ENCODE peak calls at places on chromosomes 5 and 9, in seven cellular contexts. One of them, this sample, is unnamed.

GRCh38 chr9:135223831-135224230 is 136.4 kb downstream of the OLFM1 start:
- DNase-seq in activated T-cell treated with anti-CD3 and anti-CD28 coated beads for 1 hour: no peak
- DNase-seq in NCI-H187: no peak
- DNase-seq in NCI-H1092 treated with DMSO at 0.1 percent for 48 hours: no peak
- DNase-seq in fibroblast of the aortic adventitia: no peak
- DNase-seq in neural progenitor cell: no peak
- DNase-seq in astrocyte of the spinal cord: no peak
- DNase-seq in this sample: no peak

GRCh38 chr5:17951392-17952169 is 317.3 kb downstream of the TAF11L14 start:
- DNase-seq in activated T-cell treated with anti-CD3 and anti-CD28 coated beads for 1 hour: no peak
- DNase-seq in NCI-H187: no peak
- DNase-seq in NCI-H1092 treated with DMSO at 0.1 percent for 48 hours: no peak
- DNase-seq in fibroblast of the aortic adventitia: no peak
- DNase-seq in neural progenitor cell: peak
- DNase-seq in astrocyte of the spinal cord: no peak
- DNase-seq in this sample: no peak

GRCh38 chr5:107806705-107807104 is 136.0 kb upstream of the EFNA5 start:
- DNase-seq in activated T-cell treated with anti-CD3 and anti-CD28 coated beads for 1 hour: no peak
- DNase-seq in NCI-H187: no peak
- DNase-seq in NCI-H1092 treated with DMSO at 0.1 percent for 48 hours: no peak
- DNase-seq in fibroblast of the aortic adventitia: no peak
- DNase-seq in neural progenitor cell: no peak
- DNase-seq in astrocyte of the spinal cord: no peak
- DNase-seq in this sample: no peak

GRCh38 chr9:72292184-72292787 is 72.7 kb downstream of the ZFAND5 start:
- DNase-seq in activated T-cell treated with anti-CD3 and anti-CD28 coated beads for 1 hour: no peak
- DNase-seq in NCI-H187: no peak
- DNase-seq in NCI-H1092 treated with DMSO at 0.1 percent for 48 hours: peak
- DNase-seq in fibroblast of the aortic adventitia: peak
- DNase-seq in neural progenitor cell: peak
- DNase-seq in astrocyte of the spinal cord: peak
- DNase-seq in this sample: peak

GRCh38 chr5:76838481-76839261 is 11.1 kb upstream of the S100Z start:
- DNase-seq in activated T-cell treated with anti-CD3 and anti-CD28 coated beads for 1 hour: no peak
- DNase-seq in NCI-H187: no peak
- DNase-seq in NCI-H1092 treated with DMSO at 0.1 percent for 48 hours: no peak
- DNase-seq in fibroblast of the aortic adventitia: peak
- DNase-seq in neural progenitor cell: no peak
- DNase-seq in astrocyte of the spinal cord: peak
- DNase-seq in this sample: no peak

GRCh38 chr9:134653259-134654009 is 11.8 kb downstream of the COL5A1 start:
- DNase-seq in activated T-cell treated with anti-CD3 and anti-CD28 coated beads for 1 hour: no peak
- DNase-seq in NCI-H187: no peak
- DNase-seq in NCI-H1092 treated with DMSO at 0.1 percent for 48 hours: no peak
- DNase-seq in fibroblast of the aortic adventitia: no peak
- DNase-seq in neural progenitor cell: no peak
- DNase-seq in astrocyte of the spinal cord: no peak
- DNase-seq in this sample: no peak

GRCh38 chr9:127801955-127802575 is 617 bp upstream of the FPGS start:
- DNase-seq in activated T-cell treated with anti-CD3 and anti-CD28 coated beads for 1 hour: no peak
- DNase-seq in NCI-H187: no peak
- DNase-seq in NCI-H1092 treated with DMSO at 0.1 percent for 48 hours: no peak
- DNase-seq in fibroblast of the aortic adventitia: peak
- DNase-seq in neural progenitor cell: no peak
- DNase-seq in astrocyte of the spinal cord: no peak
- DNase-seq in this sample: no peak

GRCh38 chr9:89078860-89079259 is 87.6 kb downstream of the S1PR3 start:
- DNase-seq in activated T-cell treated with anti-CD3 and anti-CD28 coated beads for 1 hour: no peak
- DNase-seq in NCI-H187: no peak
- DNase-seq in NCI-H1092 treated with DMSO at 0.1 percent for 48 hours: no peak
- DNase-seq in fibroblast of the aortic adventitia: peak
- DNase-seq in neural progenitor cell: no peak
- DNase-seq in astrocyte of the spinal cord: no peak
- DNase-seq in this sample: no peak

GRCh38 chr9:81848472-81848871 is 79.8 kb upstream of the SPATA31D4 start:
- DNase-seq in activated T-cell treated with anti-CD3 and anti-CD28 coated beads for 1 hour: no peak
- DNase-seq in NCI-H187: no peak
- DNase-seq in NCI-H1092 treated with DMSO at 0.1 percent for 48 hours: no peak
- DNase-seq in fibroblast of the aortic adventitia: peak
- DNase-seq in neural progenitor cell: no peak
- DNase-seq in astrocyte of the spinal cord: peak
- DNase-seq in this sample: no peak

GRCh38 chr5:76372320-76373054 is 30.6 kb upstream of the IQGAP2 start:
- DNase-seq in activated T-cell treated with anti-CD3 and anti-CD28 coated beads for 1 hour: no peak
- DNase-seq in NCI-H187: no peak
- DNase-seq in NCI-H1092 treated with DMSO at 0.1 percent for 48 hours: no peak
- DNase-seq in fibroblast of the aortic adventitia: peak
- DNase-seq in neural progenitor cell: no peak
- DNase-seq in astrocyte of the spinal cord: peak
- DNase-seq in this sample: no peak

GRCh38 chr9:127162567-127163365 is 40.3 kb upstream of the ANGPTL2 start:
- DNase-seq in activated T-cell treated with anti-CD3 and anti-CD28 coated beads for 1 hour: no peak
- DNase-seq in NCI-H187: no peak
- DNase-seq in NCI-H1092 treated with DMSO at 0.1 percent for 48 hours: no peak
- DNase-seq in fibroblast of the aortic adventitia: no peak
- DNase-seq in neural progenitor cell: no peak
- DNase-seq in astrocyte of the spinal cord: no peak
- DNase-seq in this sample: no peak

This sample was measured in OCI-LY7.